ENCODE peak calls at places on chromosomes 12 and 14, in nine cellular contexts. U is MM.1S, H is pancreas, D is thyroid gland, S is spleen, W is psoas muscle, G is ovary, Z is heart right ventricle, O is aorta. K is an unnamed sample. For H3K36me3 and H3K4me1, the result is how much of the 10 kb centered on the place peaks cover.

GRCh38 chr12:75662501-75663159 is 151.2 kb upstream of the KRR1 start:
- DNase-seq in D (no peak), U (no peak), W (no peak), Z (no peak), S (no peak), O (no peak), G (no peak), H (no peak), K (no peak)

GRCh38 chr14:103207038-103207403 is 83.8 kb downstream of the TNFAIP2 start:
- DNase-seq in D (peak), Z (peak), W (peak), G (peak), H (peak), S (no peak), U (no peak), O (peak), K (peak)

GRCh38 chr12:64674367-64674922 is 64.2 kb downstream of the RASSF3 start:
- DNase-seq in H (no peak), U (no peak), O (no peak), Z (no peak), G (no peak), D (no peak), W (no peak), S (peak), K (no peak)

GRCh38 chr12:25313591-25313990 is 62.9 kb upstream of the KRAS start:
- DNase-seq in G (no peak), U (no peak), W (no peak), S (no peak), O (no peak), D (no peak), Z (no peak), H (no peak), K (no peak)

GRCh38 chr14:104245723-104246122 is 107.3 kb downstream of the KIF26A start:
- DNase-seq in S (no peak), G (no peak), H (no peak), W (no peak), O (no peak), U (no peak), D (no peak), Z (no peak), K (no peak)

GRCh38 chr14:74703043-74703442 is 9.8 kb downstream of the AREL1 start:
- DNase-seq in S (no peak), D (no peak), W (no peak), Z (no peak), O (no peak), H (no peak), U (no peak), G (no peak), K (no peak)

GRCh38 chr14:103846569-103847438 is 571 bp downstream of the PPP1R13B start:
- DNase-seq in U (peak), W (peak), D (peak), G (peak), Z (peak), O (peak), H (peak), S (peak), K (no peak)

GRCh38 chr12:42426733-42427132 is 100.8 kb downstream of the PPHLN1 start:
- DNase-seq in Z (no peak), D (no peak), S (no peak), O (no peak), W (no peak), G (no peak), U (no peak), H (no peak), K (no peak)

GRCh38 chr12:1606021-1606622 is 11.7 kb upstream of the FBXL14 start:
- DNase-seq in G (peak), Z (peak), S (peak), D (peak), O (peak), W (peak), H (peak), U (no peak), K (peak)

GRCh38 chr12:31584782-31585181 is 6.2 kb downstream of the DENND5B start:
- DNase-seq in Z (no peak), D (peak), U (no peak), O (no peak), H (no peak), G (no peak), S (no peak), W (no peak), K (no peak)

GRCh38 chr12:88419794-88420193 is 160.5 kb downstream of the KITLG start:
- DNase-seq in O (no peak), H (no peak), D (no peak), W (no peak), G (no peak), U (no peak), S (no peak), Z (no peak), K (no peak)

GRCh38 chr12:75818863-75819262 is 212.7 kb downstream of the PHLDA1 start:
- DNase-seq in U (no peak), O (no peak), S (no peak), W (no peak), D (no peak), G (no peak), H (no peak), Z (no peak), K (no peak)

GRCh38 chr14:101354726-101355125 is 206.6 kb upstream of the DIO3 start:
- DNase-seq in D (no peak), Z (no peak), U (no peak), G (peak), S (no peak), O (peak), H (no peak), W (no peak), K (no peak)

GRCh38 chr12:127351481-127352010 is 915.4 kb upstream of the TMEM132C start:
- DNase-seq in S (no peak), D (no peak), U (no peak), Z (no peak), O (no peak), W (no peak), H (no peak), G (no peak), K (no peak)

GRCh38 chr12:130634866-130635265 is 81.2 kb downstream of the RIMBP2 start:
- DNase-seq in U (no peak), O (no peak), S (no peak), G (no peak), W (no peak), H (no peak), D (no peak), Z (no peak), K (no peak)

GRCh38 chr14:35402323-35403084 is 2.0 kb downstream of the NFKBIA start:
- DNase-seq in W (no peak), D (no peak), U (no peak), G (no peak), S (peak), Z (no peak), H (no peak), O (peak), K (no peak)

GRCh38 chr12:121530600-121531355 is 50.0 kb downstream of the KDM2B start:
- DNase-seq in W (peak), O (peak), H (no peak), U (no peak), D (peak), Z (peak), S (peak), G (peak), K (peak)

GRCh38 chr14:23113346-23114119 is 5.5 kb downstream of the CEBPE start:
- DNase-seq in Z (no peak), S (peak), D (no peak), H (no peak), G (no peak), W (no peak), U (no peak), O (peak), K (no peak)

GRCh38 chr12:117972341-117972740 is 3.6 kb upstream of the KSR2 start:
- DNase-seq in S (no peak), H (no peak), D (no peak), W (no peak), O (no peak), U (no peak), Z (no peak), G (no peak), K (no peak)

GRCh38 chr12:91180162-91180561 is 2.5 kb downstream of the DCN start:
- DNase-seq in S (no peak), O (no peak), Z (no peak), D (no peak), U (no peak), H (no peak), W (no peak), G (no peak), K (no peak)

GRCh38 chr12:107079172-107080011 is 14.0 kb downstream of the CRY1 start:
- DNase-seq in S (no peak), Z (no peak), U (peak), H (no peak), D (no peak), G (no peak), O (no peak), W (no peak), K (no peak)

GRCh38 chr14:92471919-92472318 is 41.7 kb upstream of the RIN3 start:
- DNase-seq in S (no peak), W (no peak), G (no peak), D (no peak), O (no peak), Z (no peak), H (no peak), U (no peak), K (no peak)

GRCh38 chr14:106039400-106039799 is 513.0 kb downstream of the TMEM121 start:
- DNase-seq in S (no peak), W (no peak), Z (no peak), D (peak), O (no peak), G (no peak), U (no peak), H (peak), K (no peak)

GRCh38 chr14:103541944-103542544 is 13.0 kb downstream of the TRMT61A start:
- DNase-seq in U (no peak), W (peak), Z (no peak), S (no peak), H (peak), D (no peak), O (no peak), G (peak), K (no peak)

GRCh38 chr14:23539209-23539866 is 12.2 kb downstream of the ZFHX2 start:
- DNase-seq in U (peak), O (no peak), H (no peak), G (no peak), D (no peak), W (no peak), S (peak), Z (no peak), K (no peak)

GRCh38 chr12:906077-906585 is 43.4 kb downstream of the RAD52 start:
- DNase-seq in W (no peak), S (no peak), D (no peak), H (no peak), U (no peak), Z (no peak), G (no peak), O (no peak), K (no peak)

GRCh38 chr12:4286228-4286627 is 12.7 kb downstream of the CCND2 start:
- DNase-seq in D (no peak), Z (no peak), S (no peak), G (no peak), O (no peak), H (no peak), U (no peak), W (no peak), K (no peak)

GRCh38 chr12:119715268-119715620 is 47.3 kb downstream of the PRKAB1 start:
- DNase-seq in H (no peak), W (no peak), Z (no peak), D (no peak), O (no peak), G (no peak), S (no peak), U (no peak), K (no peak)

GRCh38 chr12:115257791-115258190 is 573.8 kb upstream of the TBX3 start:
- DNase-seq in D (no peak), G (no peak), W (no peak), S (no peak), Z (no peak), O (no peak), U (no peak), H (no peak), K (no peak)

GRCh38 chr12:72570601-72571000 is 298.4 kb downstream of the TRHDE start:
- DNase-seq in H (no peak), S (no peak), Z (no peak), G (no peak), U (peak), D (no peak), W (no peak), O (no peak), K (peak)

GRCh38 chr12:116674643-116675183 is 63.2 kb downstream of the SPRING1 start:
- DNase-seq in S (no peak), U (no peak), D (no peak), Z (no peak), H (no peak), W (no peak), O (no peak), G (no peak), K (no peak)

GRCh38 chr14:101068293-101068957 is 164.9 kb upstream of the RTL1 start:
- DNase-seq in H (no peak), D (no peak), S (peak), O (peak), U (no peak), W (peak), G (peak), Z (no peak), K (peak)

GRCh38 chr12:12776261-12776660 is 9.2 kb upstream of the APOLD1 start:
- DNase-seq in S (no peak), D (no peak), O (no peak), Z (no peak), W (no peak), G (no peak), H (no peak), U (peak), K (no peak)

GRCh38 chr14:89644641-89645040 is 227.6 kb upstream of the FOXN3 start:
- DNase-seq in U (no peak), O (no peak), G (no peak), D (no peak), Z (no peak), W (no peak), S (no peak), H (no peak), K (no peak)

GRCh38 chr14:89640141-89640540 is 223.1 kb upstream of the FOXN3 start:
- DNase-seq in W (no peak), Z (no peak), H (no peak), U (no peak), D (no peak), G (no peak), S (no peak), O (no peak), K (no peak)

GRCh38 chr14:89639687-89640086 is 222.7 kb upstream of the FOXN3 start:
- DNase-seq in H (no peak), W (no peak), O (no peak), Z (no peak), S (no peak), D (no peak), U (no peak), G (no peak), K (no peak)

GRCh38 chr14:89638888-89639287 is 221.9 kb upstream of the FOXN3 start:
- DNase-seq in D (no peak), H (no peak), U (no peak), G (no peak), O (no peak), W (no peak), Z (no peak), S (no peak), K (no peak)

GRCh38 chr14:89641495-89642162 is 224.6 kb upstream of the FOXN3 start:
- DNase-seq in U (peak), S (no peak), Z (no peak), O (no peak), G (no peak), D (no peak), H (no peak), W (no peak), K (no peak)
- H3K36me3 ChIP-seq in U (under half), S (under half), Z (under half), O (under half), G (under half), D (under half), H (under half), W (under half), K (under half)

GRCh38 chr14:99750746-99751450 is 42.3 kb upstream of the EML1 start:
- DNase-seq in D (no peak), O (no peak), Z (no peak), W (no peak), H (no peak), G (no peak), S (no peak), U (no peak), K (no peak)

GRCh38 chr14:99749763-99750715 is 43.2 kb upstream of the EML1 start:
- DNase-seq in O (peak), U (no peak), Z (no peak), G (no peak), H (no peak), S (no peak), W (peak), D (no peak), K (no peak)

GRCh38 chr14:99748529-99748928 is 44.7 kb upstream of the EML1 start:
- DNase-seq in H (no peak), W (no peak), S (no peak), D (no peak), U (no peak), Z (no peak), O (no peak), G (no peak), K (no peak)

GRCh38 chr14:99747582-99748330 is 45.5 kb upstream of the EML1 start:
- DNase-seq in D (no peak), G (no peak), Z (no peak), O (no peak), W (no peak), S (peak), H (no peak), U (no peak), K (no peak)

DNA sequence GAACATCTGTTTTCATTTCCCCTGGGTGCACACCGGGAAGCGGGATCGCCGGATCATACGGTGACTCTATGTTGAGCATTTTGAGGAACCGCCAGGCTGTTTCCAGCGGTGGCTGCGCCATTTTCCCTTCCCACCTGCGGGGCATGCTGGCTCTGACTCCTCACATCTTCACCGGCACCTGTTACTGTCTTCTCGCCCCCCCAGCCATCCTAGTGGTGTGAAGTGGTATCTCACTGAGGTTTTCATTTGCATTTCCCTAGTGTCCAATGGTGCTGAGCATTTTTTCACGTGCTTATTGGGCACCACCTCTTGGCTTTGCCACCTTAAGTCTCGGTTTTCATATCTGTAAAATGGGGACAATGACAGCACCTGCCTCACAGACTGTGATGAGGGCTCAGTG is 44.1 kb upstream of the EML1 start:
- DNase-seq in W (no peak), O (no peak), U (no peak), Z (no peak), G (no peak), S (no peak), D (no peak), H (no peak), K (no peak)
- H3K4me1 ChIP-seq in W (under half), O (under half), U (under half), Z (half or more), G (under half), S (under half), D (under half), H (under half), K (under half)

DNA sequence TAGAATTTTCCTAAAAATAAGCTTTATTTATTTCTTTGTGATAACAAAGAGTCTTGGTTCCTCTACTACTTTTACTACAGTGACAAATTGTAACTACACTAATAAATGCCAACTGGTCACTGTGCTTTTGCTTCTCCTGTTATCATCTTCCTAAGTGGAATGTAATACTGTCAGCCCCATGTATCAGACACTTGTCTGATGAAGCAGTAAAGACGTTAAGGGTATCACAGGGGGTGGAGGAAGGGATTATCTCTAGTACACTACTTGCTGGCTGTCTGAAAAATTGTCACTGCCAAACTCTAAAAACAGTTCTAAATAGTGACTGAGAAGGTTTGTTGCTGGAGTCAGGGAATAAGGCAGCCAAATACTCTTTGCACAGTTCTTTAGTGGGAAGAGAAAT is 11.3 kb downstream of the ASB8 start:
- DNase-seq in G (no peak), H (no peak), Z (no peak), U (no peak), D (no peak), S (no peak), W (no peak), O (no peak), K (no peak)
- H3K36me3 ChIP-seq in G (under half), H (under half), Z (half or more), U (under half), D (under half), S (under half), W (under half), O (under half), K (under half)

GRCh38 chr12:62866451-62867082 is 68.4 kb downstream of the PPM1H start:
- DNase-seq in Z (no peak), S (no peak), O (no peak), D (peak), G (no peak), U (no peak), H (no peak), W (no peak), K (no peak)

GRCh38 chr12:62868820-62869219 is 66.1 kb downstream of the PPM1H start:
- DNase-seq in U (no peak), H (no peak), D (no peak), O (no peak), G (no peak), S (no peak), Z (no peak), W (no peak), K (no peak)

GRCh38 chr12:62862259-62862881 is 72.6 kb downstream of the PPM1H start:
- DNase-seq in D (no peak), U (no peak), Z (no peak), W (no peak), H (no peak), O (no peak), S (no peak), G (no peak), K (no peak)

GRCh38 chr12:62865090-62865489 is 69.9 kb downstream of the PPM1H start:
- DNase-seq in S (no peak), W (no peak), G (no peak), H (no peak), Z (peak), O (no peak), D (no peak), U (no peak), K (no peak)

DNA sequence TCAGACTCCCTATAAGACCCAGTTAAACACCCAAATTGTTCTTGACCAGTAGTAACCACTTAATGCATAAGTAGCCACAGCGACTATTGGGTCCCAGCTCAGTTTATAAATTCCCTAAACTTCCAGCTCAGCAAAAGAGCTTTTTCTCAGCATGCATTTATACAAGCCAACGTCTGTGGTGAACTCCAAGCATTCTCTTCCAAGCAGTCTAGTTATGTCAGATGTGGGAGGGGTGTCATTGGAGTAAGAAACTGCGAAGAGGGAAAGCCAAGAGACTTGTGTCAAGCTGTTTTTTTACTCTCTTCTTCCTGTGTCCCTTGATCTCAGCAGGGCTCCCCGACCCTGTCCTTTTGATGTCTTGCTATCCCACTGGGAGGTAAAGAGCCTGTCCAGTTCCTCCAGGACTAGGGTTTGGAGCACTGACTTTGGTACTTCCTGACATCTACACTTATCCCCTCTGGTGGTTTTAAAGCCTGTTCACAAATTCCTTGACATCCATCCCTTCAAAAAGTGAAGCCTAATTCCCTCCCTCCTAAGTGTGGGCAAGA is 69.0 kb downstream of the PPM1H start:
- DNase-seq in U (no peak), O (no peak), G (no peak), W (no peak), S (no peak), H (no peak), D (no peak), Z (no peak), K (no peak)
- H3K4me1 ChIP-seq in U (under half), O (under half), G (under half), W (under half), S (under half), H (under half), D (under half), Z (half or more), K (under half)

K was measured in tibial nerve.